ENCODE peak calls at places on chromosome 10, in four cellular contexts. N is K562, M is HepG2, H is Panc1. R is an unnamed sample.
A peak's percentile ranks its signal among the peaks of the same experiment; 100 is the strongest.

GRCh38 chr10:61376908-61377368 is 76.2 kb downstream of the TMEM26 start:
- ATAC-seq in N (no peak), M (no peak), H (no peak), R (no peak)

GRCh38 chr10:87504667-87505365 is at the start of gene MINPP1:
- ATAC-seq in N (peak; percentile 85), M (peak; percentile 96), H (peak; percentile 99), R (peak; percentile 96)

GRCh38 chr10:77565590-77566023 is 72.0 kb downstream of the KCNMA1 start:
- ATAC-seq in N (no peak), M (no peak), H (peak; percentile 27), R (no peak)

GRCh38 chr10:44506386-44506785 is 121.5 kb upstream of the CXCL12 start:
- ATAC-seq in N (no peak), M (peak; percentile 35), H (no peak), R (no peak)

GRCh38 chr10:31739759-31740158 is 188.9 kb downstream of the ARHGAP12 start:
- ATAC-seq in N (no peak), M (no peak), H (no peak), R (peak; percentile 66)

GRCh38 chr10:36224431-36224985 is 582.4 kb upstream of the FZD8 start:
- ATAC-seq in N (no peak), M (no peak), H (no peak), R (no peak)

GRCh38 chr10:29471483-29471859 is 163.3 kb downstream of the SVIL start:
- ATAC-seq in N (peak; percentile 38), M (no peak), H (no peak), R (no peak)

GRCh38 chr10:49135575-49136313 is 1.9 kb upstream of the FAM170B start:
- ATAC-seq in N (no peak), M (no peak), H (no peak), R (peak; percentile 46)

GRCh38 chr10:114635797-114636550 is 22.1 kb downstream of the ABLIM1 start:
- ATAC-seq in N (no peak), M (no peak), H (peak; percentile 8), R (no peak)

GRCh38 chr10:114635101-114635500 is 23.0 kb downstream of the ABLIM1 start:
- ATAC-seq in N (no peak), M (no peak), H (no peak), R (no peak)

GRCh38 chr10:114631678-114632417 is 26.2 kb downstream of the ABLIM1 start:
- ATAC-seq in N (no peak), M (peak; percentile 95), H (peak; percentile 36), R (peak; percentile 42)

GRCh38 chr10:114632869-114633715 is 25.0 kb downstream of the ABLIM1 start:
- ATAC-seq in N (no peak), M (peak; percentile 20), H (peak; percentile 71), R (peak; percentile 77)

DNA sequence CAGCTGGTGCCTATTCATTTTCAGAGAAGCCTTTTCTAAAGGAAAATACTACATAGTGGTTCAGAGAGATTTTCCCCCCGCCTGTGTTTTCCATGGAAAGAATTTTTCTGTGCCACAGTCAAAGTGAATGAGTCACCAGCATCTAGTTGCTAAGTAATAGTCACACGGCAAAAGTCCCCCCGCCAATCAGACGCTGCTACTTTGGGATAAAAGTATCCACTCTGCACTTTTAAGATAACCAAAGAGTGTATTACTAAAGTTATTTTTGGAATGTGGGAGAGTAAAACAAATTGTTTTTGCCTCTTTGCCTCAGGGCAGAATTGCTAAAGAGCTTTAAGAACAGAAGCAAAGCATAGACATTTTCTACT is 23.5 kb downstream of the ABLIM1 start:
- ATAC-seq in N (no peak), M (no peak), H (peak; percentile 49), R (peak; percentile 77)
- H3K27ac ChIP-seq in N (no peak overlapping the region), M (no peak overlapping the region), H (peak overlapping the region; percentile 96), R (peak overlapping the region; percentile 41)

DNA sequence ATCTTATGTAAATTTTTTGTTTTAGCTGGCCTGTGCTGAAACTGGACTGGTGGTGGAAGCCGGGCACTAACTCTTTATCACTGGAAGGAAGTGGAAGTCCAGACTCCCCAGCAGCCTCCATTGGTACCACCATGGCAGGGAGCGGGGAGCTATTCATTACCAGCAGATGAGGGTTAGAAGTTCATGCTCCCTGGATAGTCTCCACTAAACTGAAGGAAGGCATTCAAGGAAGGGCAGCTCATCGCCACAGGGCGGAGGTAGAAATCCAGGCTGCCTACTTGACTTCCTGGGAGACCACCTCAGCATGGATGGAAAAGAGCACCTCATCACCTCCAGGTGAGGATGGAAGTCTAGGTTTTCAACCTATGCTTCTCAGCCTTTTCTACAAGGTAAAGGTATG is 130.9 kb downstream of the SLC16A9 start:
- ATAC-seq in N (no peak), M (no peak), H (no peak), R (no peak)
- TF ChIP-seq POLR2AphosphoS5 in N (no peak), M (no peak), H (no peak), R (no peak)

GRCh38 chr10:79060641-79061255 is 8.0 kb upstream of the ZMIZ1 start:
- ATAC-seq in N (no peak), M (no peak), H (no peak), R (no peak)
- H3K27ac ChIP-seq in N (no peak overlapping the region), M (peak overlapping the region; percentile 91), H (no peak overlapping the region), R (no peak overlapping the region)

GRCh38 chr10:121332829-121333765 is 265.1 kb downstream of the FGFR2 start:
- ATAC-seq in N (no peak), M (no peak), H (no peak), R (no peak)
- TF ChIP-seq POLR2AphosphoS5 in N (no peak), M (no peak), H (no peak), R (no peak)